ENCODE peak calls at places on chromosomes 16 and 17, in nine cellular contexts. C is suprapubic skin, H is tibial nerve, W is stomach, A is HepG2, R is A549, M is K562, V is transverse colon, I is sigmoid colon. Z is an unnamed sample.
A peak's percentile ranks its signal among the peaks of the same experiment; 100 is the strongest.

GRCh38 chr17:79388556-79389295 is 222.1 kb downstream of the RBFOX3 start:
- DNase-seq in C (no peak), H (no peak), W (peak; percentile 64), A (peak; percentile 34), R (peak; percentile 66), M (peak; percentile 74), V (peak; percentile 54), I (no peak), Z (no peak)

GRCh38 chr17:8062807-8063483 is 24.1 kb downstream of the ALOX15B start:
- DNase-seq in C (no peak), H (no peak), W (no peak), A (no peak), R (no peak), M (no peak), V (no peak), I (no peak), Z (no peak)

GRCh38 chr17:36936455-36936934 is 780 bp upstream of the LHX1 start:
- DNase-seq in C (no peak), H (no peak), W (no peak), A (no peak), R (no peak), M (no peak), V (no peak), I (no peak), Z (no peak)

GRCh38 chr16:80463303-80463702 is 77.5 kb upstream of the DYNLRB2 start:
- DNase-seq in C (no peak), H (no peak), W (no peak), A (no peak), R (no peak), M (no peak), V (no peak), I (no peak), Z (no peak)

GRCh38 chr16:29809850-29810698 is 1.9 kb upstream of the PRRT2 start:
- DNase-seq in C (no peak), H (no peak), W (no peak), A (no peak), R (no peak), M (no peak), V (no peak), I (no peak), Z (no peak)

GRCh38 chr16:2717360-2718263 is 2.4 kb downstream of the PRSS27 start:
- DNase-seq in C (peak; percentile 73), H (no peak), W (no peak), A (no peak), R (no peak), M (no peak), V (no peak), I (no peak), Z (no peak)

GRCh38 chr17:77319211-77320031 is 178.7 kb downstream of the SEC14L1 start:
- DNase-seq in C (peak; percentile 97), H (peak; percentile 84), W (peak; percentile 88), A (no peak), R (peak; percentile 93), M (peak; percentile 89), V (peak; percentile 94), I (peak; percentile 96), Z (peak; percentile 96)

GRCh38 chr17:29723283-29724047 is 100.8 kb upstream of the CORO6 start:
- DNase-seq in C (no peak), H (no peak), W (no peak), A (no peak), R (no peak), M (no peak), V (no peak), I (no peak), Z (peak; percentile 8)

GRCh38 chr17:60303406-60304099 is 88.4 kb downstream of the USP32 start:
- DNase-seq in C (no peak), H (no peak), W (no peak), A (no peak), R (no peak), M (no peak), V (no peak), I (no peak), Z (no peak)

GRCh38 chr16:11610121-11610505 is 23.4 kb upstream of the LITAF start:
- DNase-seq in C (no peak), H (no peak), W (no peak), A (no peak), R (no peak), M (no peak), V (no peak), I (no peak), Z (no peak)

DNA sequence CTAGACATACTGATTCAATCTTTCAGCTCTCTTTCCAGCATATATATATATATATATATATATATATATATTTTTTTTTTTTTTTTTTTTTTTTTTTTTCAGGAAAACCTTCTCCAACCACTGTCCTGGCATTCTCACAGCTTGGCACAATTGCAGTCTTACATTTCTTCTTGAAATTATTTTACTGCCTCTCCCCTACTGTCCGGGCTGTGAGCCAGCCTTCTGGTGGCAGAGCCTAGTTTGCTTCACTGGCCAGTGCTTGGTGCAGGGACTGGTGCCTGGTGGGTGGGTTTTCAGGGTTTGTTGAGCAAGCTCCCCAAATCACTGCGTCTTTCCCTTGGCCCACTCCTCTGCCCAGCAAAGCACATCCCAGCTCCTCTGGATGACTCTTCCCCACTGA is 28.5 kb downstream of the PRSS54 start:
- DNase-seq in C (no peak), H (no peak), W (no peak), A (no peak), R (no peak), M (no peak), V (peak; percentile 64), I (no peak), Z (no peak)
- TF ChIP-seq POLR2A in C (no peak), H (no peak), W (no peak), A (no peak), R (no peak), M (no peak), V (no peak), I (no peak), Z (no peak)

DNA sequence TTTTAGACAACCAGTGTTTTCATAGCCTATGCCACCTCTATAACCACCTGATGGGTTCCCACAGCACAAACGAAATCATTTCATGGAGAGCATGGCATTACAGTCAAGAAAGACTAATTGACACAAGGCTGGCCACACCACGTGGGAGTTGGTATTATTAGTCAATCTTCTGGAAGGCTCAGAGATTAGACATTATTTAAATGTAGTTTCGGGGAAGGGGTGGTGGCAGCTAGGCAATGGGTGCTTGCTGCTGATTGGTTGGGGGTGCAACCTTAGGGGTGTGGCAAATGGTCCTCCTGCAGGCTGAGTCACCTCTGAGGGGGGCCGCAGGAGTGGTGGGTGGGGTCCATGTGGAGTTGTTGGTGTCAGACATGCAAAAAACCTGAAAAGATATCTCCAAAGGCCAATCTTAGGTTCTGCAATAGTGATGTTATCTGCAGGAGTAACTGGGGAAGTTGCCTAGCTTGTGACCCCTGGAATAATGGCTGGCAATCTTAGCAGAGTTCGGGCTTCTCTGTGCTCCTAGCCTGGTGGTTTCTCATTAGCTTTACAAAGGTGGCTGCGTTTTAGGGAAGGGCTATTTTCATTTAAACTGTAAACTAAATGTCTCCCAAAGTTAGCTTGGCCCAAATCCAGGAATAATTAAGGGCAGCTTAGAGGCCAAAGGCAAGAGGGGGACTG is 4.6 kb downstream of the TEN1 start:
- DNase-seq in C (peak; percentile 84), H (no peak), W (peak; percentile 56), A (no peak), R (no peak), M (peak; percentile 60), V (no peak), I (no peak), Z (no peak)
- TF ChIP-seq EP300 in C (no peak), H (no peak), W (no peak), A (no peak), R (no peak), M (no peak), V (no peak), I (no peak), Z (no peak)

DNA sequence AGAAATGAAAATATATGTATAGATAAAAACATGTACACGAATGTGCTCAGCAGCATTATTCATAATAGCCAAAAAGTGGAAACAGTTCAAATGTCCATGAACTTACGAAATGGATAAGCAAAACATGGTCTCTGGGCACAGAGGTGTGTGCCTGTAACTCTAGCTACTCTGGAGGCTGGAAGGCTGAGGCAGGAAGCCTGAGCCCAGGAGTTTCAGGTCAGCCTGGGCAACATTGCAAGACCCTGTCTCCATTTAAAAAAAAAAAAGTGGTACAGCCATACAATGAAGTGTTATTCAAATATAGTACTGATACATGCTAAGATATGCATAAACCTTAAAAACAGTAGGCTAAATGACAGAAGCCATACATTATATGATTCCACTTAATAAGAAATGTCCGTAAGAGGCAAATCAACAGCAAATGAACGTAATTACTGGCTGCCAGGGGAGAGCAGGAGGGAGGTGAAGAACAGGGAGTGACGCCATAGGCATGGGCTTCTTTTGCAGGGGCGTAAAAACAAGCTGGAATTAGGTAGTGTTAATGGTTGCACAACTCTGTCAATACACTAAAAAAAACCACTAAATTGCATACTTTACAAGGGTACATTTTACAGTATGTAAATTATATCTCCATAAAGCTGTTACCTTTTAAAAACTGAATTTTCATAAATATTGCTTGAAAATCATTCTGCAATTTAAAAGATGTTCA is 87.2 kb upstream of the PLEKHM1 start:
- DNase-seq in C (no peak), H (no peak), W (no peak), A (no peak), R (no peak), M (no peak), V (no peak), I (no peak), Z (no peak)
- TF ChIP-seq POLR2A in C (no peak), H (no peak), W (no peak), A (no peak), R (no peak), M (no peak), V (no peak), I (no peak), Z (no peak)

DNA sequence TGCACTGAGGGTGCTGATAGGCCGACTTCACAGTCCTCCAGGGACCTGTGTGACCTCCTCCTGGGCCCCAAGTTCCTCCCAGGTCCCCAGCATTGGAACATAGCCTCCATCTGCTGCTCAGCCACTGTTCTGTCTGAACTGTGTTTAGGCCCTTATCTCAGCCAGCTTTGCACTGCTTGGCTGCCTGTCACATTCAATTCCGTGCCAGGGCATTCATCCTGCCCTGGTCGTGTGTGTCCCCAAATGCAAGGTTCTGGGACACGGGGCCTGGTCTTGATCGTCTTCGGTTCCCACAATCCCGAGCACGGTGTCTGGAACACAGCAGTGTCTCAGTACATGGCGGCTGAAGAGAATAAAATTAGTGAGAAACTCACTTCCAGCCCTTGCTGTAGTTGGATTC is 69.9 kb upstream of the NFAT5 start:
- DNase-seq in C (no peak), H (no peak), W (peak; percentile 39), A (no peak), R (no peak), M (no peak), V (no peak), I (no peak), Z (no peak)
- TF ChIP-seq EP300 in C (no peak), H (no peak), W (no peak), A (no peak), R (no peak), M (no peak), V (no peak), I (no peak), Z (no peak)

GRCh38 chr16:7161886-7162285 is 170.8 kb upstream of the RBFOX1 start:
- DNase-seq in C (no peak), H (no peak), W (no peak), A (no peak), R (no peak), M (no peak), V (no peak), I (no peak), Z (no peak)
- TF ChIP-seq POLR2A in C (no peak), H (no peak), W (no peak), A (no peak), R (no peak), M (no peak), V (no peak), I (no peak), Z (no peak)

GRCh38 chr17:17018612-17019429 is 23.4 kb upstream of the MPRIP start:
- DNase-seq in C (no peak), H (no peak), W (peak; percentile 95), A (no peak), R (no peak), M (no peak), V (peak; percentile 45), I (no peak), Z (no peak)
- TF ChIP-seq EP300 in C (no peak), H (no peak), W (no peak), A (no peak), R (no peak), M (no peak), V (no peak), I (no peak), Z (no peak)